ENCODE peak calls at places on chromosomes 11 and 22, in four cellular contexts. L is WTC11, J is Karpas-422, I is HuH-7. O is an unnamed sample.

GRCh38 chr11:78212586-78213371 is 24.1 kb downstream of the USP35 start:
- DNase-seq in L (peak), J (no peak), I (no peak), O (peak)

GRCh38 chr11:44568706-44569473 is 3.4 kb downstream of the CD82 start:
- DNase-seq in L (no peak), J (no peak), I (no peak), O (peak)

GRCh38 chr22:31753005-31753633 is 700 bp upstream of the DEPDC5 start:
- DNase-seq in L (peak), J (no peak), I (peak), O (peak)

GRCh38 chr22:46827072-46827780 is 64.8 kb downstream of the TBC1D22A start:
- DNase-seq in L (peak), J (no peak), I (no peak), O (no peak)

GRCh38 chr11:97361812-97362378 is 972.1 kb downstream of the JRKL start:
- DNase-seq in L (no peak), J (no peak), I (no peak), O (no peak)

GRCh38 chr22:28052818-28053217 is 133.8 kb upstream of the PITPNB start:
- DNase-seq in L (no peak), J (no peak), I (no peak), O (no peak)

GRCh38 chr11:1559103-1559951 is 12.7 kb downstream of the DUSP8 start:
- DNase-seq in L (peak), J (peak), I (no peak), O (peak)

GRCh38 chr11:69383372-69383771 is 89.4 kb downstream of the MYEOV start:
- DNase-seq in L (no peak), J (no peak), I (no peak), O (no peak)

GRCh38 chr22:22903355-22903777 is 15.8 kb downstream of the IGLL5 start:
- DNase-seq in L (no peak), J (no peak), I (no peak), O (no peak)

GRCh38 chr11:127003260-127003981 is 2.9 kb upstream of the KIRREL3 start:
- DNase-seq in L (peak), J (no peak), I (no peak), O (no peak)

GRCh38 chr11:59273008-59273841 is 60.5 kb upstream of the MPEG1 start:
- DNase-seq in L (no peak), J (peak), I (no peak), O (no peak)

GRCh38 chr11:1896468-1896867 is 4.8 kb upstream of the PRR33 start:
- DNase-seq in L (no peak), J (no peak), I (no peak), O (no peak)

O was measured in C1 segment of cervical spinal cord.